ENCODE peak calls at places on chromosome 16, in six cellular contexts. R is GM10248, O is neural crest cell, G is brain microvascular endothelial cell, U is psoas muscle, C is endothelial cell. W is an unnamed sample.

GRCh38 chr16:84548971-84549844 is 44.7 kb upstream of the MEAK7 start:
- DNase-seq in G (no peak), O (no peak), C (peak), R (no peak), U (peak), W (no peak)

GRCh38 chr16:11257131-11257938 is 1.3 kb upstream of the SOCS1 start:
- DNase-seq in G (peak), O (peak), U (peak), R (peak), C (peak), W (no peak)

GRCh38 chr16:73058616-73059409 is 10.9 kb upstream of the ZFHX3 start:
- DNase-seq in R (peak), C (peak), O (peak), G (peak), U (peak), W (no peak)

GRCh38 chr16:86037999-86038922 is 139.3 kb downstream of the IRF8 start:
- DNase-seq in R (no peak), G (no peak), O (no peak), U (no peak), C (no peak), W (peak)

GRCh38 chr16:12752159-12752558 is 51.5 kb downstream of the CPPED1 start:
- DNase-seq in G (no peak), O (no peak), R (no peak), C (no peak), U (no peak), W (no peak)

GRCh38 chr16:17544785-17545184 is 74.0 kb upstream of the XYLT1 start:
- DNase-seq in U (no peak), C (peak), R (no peak), O (peak), G (no peak), W (no peak)

GRCh38 chr16:80807916-80808315 is 3.5 kb upstream of the CDYL2 start:
- DNase-seq in G (no peak), R (no peak), C (no peak), U (no peak), O (no peak), W (no peak)

GRCh38 chr16:11224096-11224893 is 31.7 kb downstream of the SOCS1 start:
- DNase-seq in U (peak), G (no peak), O (no peak), C (no peak), R (peak), W (no peak)

GRCh38 chr16:804193-805048 is 3.9 kb upstream of the GNG13 start:
- DNase-seq in O (no peak), U (no peak), R (no peak), C (no peak), G (no peak), W (no peak)

GRCh38 chr16:68592466-68593337 is 52.4 kb upstream of the CDH3 start:
- DNase-seq in O (no peak), U (no peak), R (no peak), C (no peak), G (peak), W (no peak)

GRCh38 chr16:57107324-57107922 is 15.0 kb downstream of the CPNE2 start:
- DNase-seq in C (no peak), R (no peak), U (no peak), O (no peak), G (no peak), W (no peak)

GRCh38 chr16:78375055-78375679 is 275.7 kb downstream of the WWOX start:
- DNase-seq in O (no peak), R (no peak), C (no peak), U (peak), G (no peak), W (no peak)

GRCh38 chr16:30651124-30652004 is 604 bp downstream of the PRR14 start:
- DNase-seq in G (peak), R (peak), C (peak), O (peak), U (peak), W (peak)

GRCh38 chr16:56344518-56345405 is 80.6 kb downstream of the AMFR start:
- DNase-seq in O (no peak), U (peak), C (no peak), G (no peak), R (no peak), W (peak)

GRCh38 chr16:58591083-58591482 is 38.5 kb downstream of the CNOT1 start:
- DNase-seq in O (no peak), C (no peak), R (no peak), U (no peak), G (no peak), W (no peak)

GRCh38 chr16:81710596-81710995 is 68.5 kb upstream of the PLCG2 start:
- DNase-seq in G (no peak), C (no peak), O (no peak), U (no peak), R (no peak), W (no peak)

GRCh38 chr16:49860593-49860992 is 4.7 kb upstream of the ZNF423 start:
- DNase-seq in R (no peak), U (no peak), O (no peak), C (no peak), G (no peak), W (no peak)

GRCh38 chr16:2511128-2511785 is 2.5 kb upstream of the ATP6V0C start:
- DNase-seq in C (no peak), O (no peak), G (peak), U (peak), R (no peak), W (no peak)

GRCh38 chr16:12559714-12560113 is 244.0 kb downstream of the CPPED1 start:
- DNase-seq in C (no peak), G (no peak), U (no peak), O (no peak), R (no peak), W (no peak)

GRCh38 chr16:52545157-52545543 is 1.8 kb downstream of the TOX3 start:
- DNase-seq in C (no peak), U (no peak), O (no peak), G (no peak), R (no peak), W (no peak)

GRCh38 chr16:6076631-6077030 is 979.0 kb upstream of the EEF2KMT start:
- DNase-seq in R (no peak), U (no peak), G (no peak), C (no peak), O (no peak), W (no peak)

DNA sequence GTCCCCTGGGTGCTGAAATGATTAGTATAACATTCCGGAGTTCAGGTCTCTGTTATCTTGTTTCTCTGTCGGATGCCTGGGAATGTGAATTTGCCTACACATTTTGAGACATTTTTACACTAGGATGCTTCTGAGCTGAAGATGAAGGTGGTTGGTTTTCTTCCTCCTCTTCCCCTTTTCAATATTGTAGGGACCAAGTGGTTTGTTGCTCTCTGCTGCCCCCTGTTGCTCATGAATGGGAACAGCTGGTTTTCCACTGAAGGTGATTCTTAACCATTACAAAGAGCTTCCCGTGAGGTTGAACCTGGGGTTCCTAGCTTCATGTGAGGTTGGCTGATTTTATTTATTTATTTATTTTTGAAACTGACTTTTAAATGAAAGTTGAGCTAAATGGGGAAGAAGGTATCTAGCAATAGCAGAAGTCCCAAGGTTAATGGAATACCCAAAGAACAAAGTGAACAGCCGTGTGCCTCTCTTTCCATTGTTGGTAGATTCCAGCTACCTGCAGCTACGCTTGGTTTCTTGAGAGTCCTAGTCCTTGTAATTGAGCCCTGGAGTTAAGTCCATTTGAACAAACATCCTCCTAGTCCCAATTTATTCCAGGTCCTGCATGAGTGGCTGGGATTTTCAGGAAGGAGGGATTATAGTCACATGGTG is 983.9 kb upstream of the EEF2KMT start:
- DNase-seq in O (peak), R (no peak), C (peak), G (no peak), U (no peak), W (no peak)
- TF ChIP-seq CTCF in O (peak), R (peak), C (peak), G (peak), U (peak), W (peak)

GRCh38 chr16:46687486-46687885 is 1.5 kb downstream of the VPS35 start:
- DNase-seq in O (no peak), R (no peak), C (no peak), U (no peak), G (no peak), W (no peak)

GRCh38 chr16:46689492-46690280 is at the start of gene ORC6:
- DNase-seq in U (peak), G (peak), R (peak), O (peak), C (peak), W (peak)

GRCh38 chr16:46688657-46689491 is at the start of gene VPS35:
- DNase-seq in O (peak), G (peak), C (peak), R (peak), U (peak), W (peak)

GRCh38 chr16:46686815-46687473 is 2.0 kb downstream of the VPS35 start:
- DNase-seq in C (no peak), O (no peak), U (no peak), R (no peak), G (no peak), W (no peak)

GRCh38 chr16:46688101-46688656 is 799 bp downstream of the VPS35 start:
- DNase-seq in R (no peak), O (no peak), G (no peak), C (no peak), U (peak), W (no peak)
- TF ChIP-seq CTCF in R (no peak), O (no peak), G (peak), C (no peak), U (no peak), W (no peak)

GRCh38 chr16:55019419-55020131 is 88.9 kb downstream of the IRX5 start:
- DNase-seq in O (no peak), U (no peak), G (no peak), R (no peak), C (no peak), W (no peak)

GRCh38 chr16:55018881-55019280 is 88.2 kb downstream of the IRX5 start:
- DNase-seq in C (no peak), G (no peak), U (no peak), R (no peak), O (no peak), W (no peak)

DNA sequence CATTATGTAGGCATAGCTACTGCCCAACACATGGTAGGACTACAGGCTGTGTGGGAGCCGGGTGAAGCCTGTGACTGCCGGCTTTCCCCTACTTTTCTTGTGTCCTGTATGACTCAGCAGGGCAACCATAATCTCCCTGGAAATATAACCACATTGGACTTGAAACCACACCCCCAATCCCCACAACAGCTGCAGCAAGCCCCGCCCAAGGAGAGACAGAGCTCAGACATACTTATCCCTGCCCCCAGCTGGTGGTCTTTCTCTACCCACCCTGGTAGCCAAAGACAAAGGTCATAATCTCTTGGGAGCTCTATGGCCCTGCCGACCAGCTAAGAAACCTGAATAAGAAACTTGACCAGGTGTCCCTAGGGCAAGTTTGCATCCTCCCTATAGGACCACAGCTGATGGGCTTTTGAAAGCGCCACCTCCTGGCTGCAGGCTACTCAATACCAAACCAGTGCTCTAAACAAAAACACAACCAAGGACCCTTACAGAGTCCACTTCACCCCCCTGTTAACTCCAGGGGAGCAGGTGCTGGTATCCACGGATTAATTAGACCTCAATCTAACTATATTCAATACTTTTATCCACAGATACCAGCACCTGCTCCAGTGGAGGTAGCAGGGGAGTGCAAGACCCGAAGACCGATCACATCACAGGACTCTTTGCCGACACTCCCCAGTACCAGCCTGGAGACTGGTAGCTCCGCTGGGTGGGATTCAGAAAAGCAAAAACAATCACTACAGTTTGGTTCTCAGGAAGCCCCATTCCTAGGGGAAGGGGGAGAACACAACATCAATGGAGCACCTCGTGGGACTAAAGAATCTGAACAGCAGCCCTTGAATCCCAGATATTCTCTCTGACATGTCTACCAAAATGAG is 91.2 kb downstream of the IRX5 start:
- DNase-seq in O (no peak), C (peak), R (no peak), U (no peak), G (peak), W (no peak)
- TF ChIP-seq CTCF in O (peak), C (no peak), R (peak), U (no peak), G (peak), W (peak)

GRCh38 chr16:22055881-22056280 is 36.5 kb upstream of the VWA3A start:
- DNase-seq in C (peak), O (no peak), R (no peak), U (no peak), G (no peak), W (no peak)
- TF ChIP-seq CTCF in C (peak), O (peak), R (no peak), U (no peak), G (peak), W (no peak)

GRCh38 chr16:88686062-88686438 is 257 bp downstream of the SNAI3 start:
- DNase-seq in R (peak), C (peak), U (no peak), O (no peak), G (no peak), W (no peak)

GRCh38 chr16:88684569-88685155 is 1.6 kb downstream of the SNAI3 start:
- DNase-seq in R (no peak), U (peak), O (no peak), C (no peak), G (no peak), W (no peak)

GRCh38 chr16:88687254-88687576 is 908 bp upstream of the SNAI3 start:
- DNase-seq in U (no peak), C (no peak), R (no peak), G (no peak), O (no peak), W (no peak)

GRCh38 chr16:88686439-88687253 is at the start of gene SNAI3:
- DNase-seq in C (peak), R (peak), G (no peak), O (peak), U (peak), W (no peak)

DNA sequence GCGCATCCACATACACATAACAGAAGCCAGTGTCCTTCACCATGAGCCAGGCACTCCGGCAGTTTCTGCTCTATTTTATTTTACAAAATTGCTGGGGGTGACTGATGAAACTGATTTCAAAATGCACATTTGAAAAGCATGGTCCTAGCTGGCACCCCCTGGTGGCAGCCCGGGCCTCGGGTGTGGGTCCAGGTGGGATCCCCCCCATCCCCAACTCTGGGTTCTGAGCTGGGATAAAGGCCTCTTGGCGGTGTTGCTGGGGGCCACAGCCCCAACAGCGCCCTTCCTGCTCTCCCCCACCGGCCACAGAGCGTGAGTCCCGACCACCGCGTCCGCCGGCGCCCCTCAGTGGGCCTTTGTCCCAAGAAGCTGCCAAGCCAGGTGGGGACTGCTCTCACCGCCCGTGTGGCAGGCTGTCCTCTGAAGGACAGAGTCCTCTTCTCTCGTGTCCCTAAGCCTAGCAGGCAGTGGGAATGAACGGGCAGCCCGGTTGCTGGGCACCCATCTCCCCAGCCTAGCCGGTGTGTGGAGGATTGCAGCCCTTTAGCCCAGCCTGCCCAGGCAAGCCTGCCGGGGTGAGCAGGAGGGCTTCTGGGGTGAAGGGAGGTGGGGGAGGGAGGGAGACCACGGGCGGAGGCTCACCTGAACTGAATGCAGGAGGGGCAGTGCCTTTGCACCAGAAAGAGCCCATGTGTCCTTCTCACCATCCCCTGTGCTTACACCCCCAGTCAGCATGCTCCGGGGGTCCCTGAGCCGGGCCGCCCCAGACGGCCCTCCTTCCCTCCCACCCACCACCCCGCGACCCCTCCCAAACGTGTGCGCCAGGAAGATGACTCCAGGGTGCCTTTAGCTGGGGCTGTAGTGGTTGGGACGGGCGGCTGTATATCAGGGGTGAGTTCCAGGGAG is 898 bp downstream of the SNAI3 start:
- DNase-seq in U (peak), G (peak), R (peak), O (no peak), C (peak), W (no peak)
- TF ChIP-seq CTCF in U (peak), G (peak), R (peak), O (peak), C (peak), W (peak)

DNA sequence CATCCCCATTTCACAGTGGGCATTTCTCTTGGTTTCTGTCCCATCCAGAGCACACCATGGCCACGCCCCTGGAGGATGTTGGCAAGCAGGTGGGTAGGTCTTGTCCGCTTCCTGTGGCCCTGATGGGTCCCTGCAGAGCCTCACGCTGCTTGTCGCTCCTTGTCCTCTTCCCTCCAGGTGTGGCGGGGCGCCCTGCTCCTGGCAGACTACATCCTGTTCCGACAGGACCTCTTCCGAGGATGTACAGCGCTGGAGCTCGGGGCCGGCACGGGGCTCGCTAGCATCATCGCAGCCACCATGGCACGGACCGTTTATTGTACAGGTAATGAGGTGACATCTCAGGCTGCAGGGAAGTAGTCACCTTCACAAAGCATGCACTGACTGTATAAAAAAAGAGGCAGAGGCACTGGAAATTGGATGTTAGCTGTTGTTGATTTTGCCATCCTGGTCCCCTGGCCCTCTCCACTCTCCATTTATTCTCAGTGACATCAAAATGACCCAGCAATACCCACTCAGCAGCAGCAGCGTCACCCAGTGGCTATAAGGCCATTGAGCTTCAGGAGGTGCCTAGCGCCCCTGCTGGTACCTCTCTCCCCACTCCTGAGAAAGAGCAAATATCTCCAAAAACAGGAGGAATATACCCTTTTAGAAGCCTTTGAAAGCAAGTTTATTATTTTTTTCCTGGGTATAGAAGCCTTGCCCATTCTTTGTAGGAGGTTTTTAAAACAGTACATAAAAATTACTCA is 13.7 kb downstream of the METTL22 start:
- DNase-seq in C (peak), G (peak), U (no peak), R (no peak), O (peak), W (no peak)
- TF ChIP-seq CTCF in C (peak), G (peak), U (no peak), R (no peak), O (peak), W (peak)

GRCh38 chr16:67145746-67146145 is 5.1 kb downstream of the B3GNT9 start:
- DNase-seq in R (no peak), G (no peak), C (no peak), U (no peak), O (no peak), W (peak)

GRCh38 chr16:67141391-67141790 is 9.4 kb downstream of the B3GNT9 start:
- DNase-seq in G (no peak), R (no peak), U (peak), O (no peak), C (no peak), W (no peak)

GRCh38 chr16:67144943-67145342 is 5.9 kb downstream of the B3GNT9 start:
- DNase-seq in R (no peak), C (no peak), U (no peak), O (no peak), G (no peak), W (peak)

GRCh38 chr16:67146523-67147357 is 4.1 kb downstream of the B3GNT9 start:
- DNase-seq in R (no peak), C (no peak), U (no peak), G (no peak), O (no peak), W (peak)

GRCh38 chr16:67142342-67142741 is 8.5 kb downstream of the B3GNT9 start:
- DNase-seq in G (no peak), R (no peak), C (no peak), O (no peak), U (no peak), W (no peak)
- TF ChIP-seq CTCF in G (no peak), R (no peak), C (no peak), O (no peak), U (no peak), W (no peak)

GRCh38 chr16:13873835-13874438 is 46.0 kb upstream of the ERCC4 start:
- DNase-seq in O (peak), U (no peak), G (no peak), R (no peak), C (peak), W (no peak)
- TF ChIP-seq CTCF in O (peak), U (peak), G (peak), R (peak), C (peak), W (peak)